ENCODE peak calls at places on chromosomes 5 and 9, in six cellular contexts. One of them, this sample, is unnamed.

GRCh38 chr5:88244686-88245085 is 24.0 kb downstream of the TMEM161B start:
- DNase-seq in cardiac fibroblast: no peak
- DNase-seq in foreskin fibroblast: no peak
- DNase-seq in ovary: no peak
- DNase-seq in fibroblast of pulmonary artery: no peak
- DNase-seq in AG04450: no peak
- DNase-seq in this sample: no peak

GRCh38 chr9:94586814-94587213 is 6.8 kb downstream of the FBP2 start:
- DNase-seq in cardiac fibroblast: peak
- DNase-seq in foreskin fibroblast: peak
- DNase-seq in ovary: no peak
- DNase-seq in fibroblast of pulmonary artery: peak
- DNase-seq in AG04450: no peak
- DNase-seq in this sample: peak

GRCh38 chr9:72864327-72864726 is 88.5 kb downstream of the ALDH1A1 start:
- DNase-seq in cardiac fibroblast: peak
- DNase-seq in foreskin fibroblast: no peak
- DNase-seq in ovary: no peak
- DNase-seq in fibroblast of pulmonary artery: no peak
- DNase-seq in AG04450: no peak
- DNase-seq in this sample: no peak

GRCh38 chr5:113039229-113039628 is 62.6 kb downstream of the DCP2 start:
- DNase-seq in cardiac fibroblast: no peak
- DNase-seq in foreskin fibroblast: no peak
- DNase-seq in ovary: no peak
- DNase-seq in fibroblast of pulmonary artery: no peak
- DNase-seq in AG04450: no peak
- DNase-seq in this sample: no peak

GRCh38 chr5:136720674-136721073 is 355.3 kb upstream of the TRPC7 start:
- DNase-seq in cardiac fibroblast: no peak
- DNase-seq in foreskin fibroblast: no peak
- DNase-seq in ovary: no peak
- DNase-seq in fibroblast of pulmonary artery: no peak
- DNase-seq in AG04450: no peak
- DNase-seq in this sample: no peak

GRCh38 chr9:94867281-94867841 is 140.9 kb downstream of the AOPEP start:
- DNase-seq in cardiac fibroblast: peak
- DNase-seq in foreskin fibroblast: peak
- DNase-seq in ovary: peak
- DNase-seq in fibroblast of pulmonary artery: peak
- DNase-seq in AG04450: peak
- DNase-seq in this sample: peak

GRCh38 chr5:154686490-154686889 is 68.7 kb upstream of the LARP1 start:
- DNase-seq in cardiac fibroblast: no peak
- DNase-seq in foreskin fibroblast: no peak
- DNase-seq in ovary: no peak
- DNase-seq in fibroblast of pulmonary artery: no peak
- DNase-seq in AG04450: no peak
- DNase-seq in this sample: no peak

GRCh38 chr5:113789769-113790168 is 276.3 kb downstream of the YTHDC2 start:
- DNase-seq in cardiac fibroblast: no peak
- DNase-seq in foreskin fibroblast: no peak
- DNase-seq in ovary: no peak
- DNase-seq in fibroblast of pulmonary artery: no peak
- DNase-seq in AG04450: no peak
- DNase-seq in this sample: no peak

GRCh38 chr5:78587775-78588291 is 60.7 kb downstream of the LHFPL2 start:
- DNase-seq in cardiac fibroblast: peak
- DNase-seq in foreskin fibroblast: peak
- DNase-seq in ovary: no peak
- DNase-seq in fibroblast of pulmonary artery: peak
- DNase-seq in AG04450: no peak
- DNase-seq in this sample: peak

DNA sequence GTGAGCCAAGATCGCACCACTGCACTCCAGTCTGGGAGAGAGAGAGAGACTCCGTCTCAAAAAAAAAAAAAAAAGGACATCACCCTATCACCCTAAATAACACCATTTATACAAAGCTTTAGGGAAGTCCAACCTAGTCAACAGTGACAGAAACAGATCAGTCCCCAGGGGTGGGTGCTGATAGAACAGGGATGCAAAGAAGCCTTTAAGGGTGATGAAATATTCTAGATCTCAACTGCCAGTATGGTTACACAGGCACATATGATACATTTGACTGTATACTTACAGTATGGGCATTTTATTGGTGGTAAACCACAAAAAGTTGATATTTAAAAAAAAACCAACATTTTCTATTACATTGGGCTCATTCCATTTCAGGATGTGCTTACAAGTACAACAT is 4.8 kb downstream of the RETREG1 start:
- DNase-seq in cardiac fibroblast: no peak
- DNase-seq in foreskin fibroblast: no peak
- DNase-seq in ovary: no peak
- DNase-seq in fibroblast of pulmonary artery: no peak
- DNase-seq in AG04450: no peak
- DNase-seq in this sample: no peak
- H3K4me3 ChIP-seq in cardiac fibroblast: no peak
- H3K4me3 ChIP-seq in foreskin fibroblast: no peak
- H3K4me3 ChIP-seq in ovary: no peak
- H3K4me3 ChIP-seq in fibroblast of pulmonary artery: no peak
- H3K4me3 ChIP-seq in AG04450: no peak
- H3K4me3 ChIP-seq in this sample: no peak

DNA sequence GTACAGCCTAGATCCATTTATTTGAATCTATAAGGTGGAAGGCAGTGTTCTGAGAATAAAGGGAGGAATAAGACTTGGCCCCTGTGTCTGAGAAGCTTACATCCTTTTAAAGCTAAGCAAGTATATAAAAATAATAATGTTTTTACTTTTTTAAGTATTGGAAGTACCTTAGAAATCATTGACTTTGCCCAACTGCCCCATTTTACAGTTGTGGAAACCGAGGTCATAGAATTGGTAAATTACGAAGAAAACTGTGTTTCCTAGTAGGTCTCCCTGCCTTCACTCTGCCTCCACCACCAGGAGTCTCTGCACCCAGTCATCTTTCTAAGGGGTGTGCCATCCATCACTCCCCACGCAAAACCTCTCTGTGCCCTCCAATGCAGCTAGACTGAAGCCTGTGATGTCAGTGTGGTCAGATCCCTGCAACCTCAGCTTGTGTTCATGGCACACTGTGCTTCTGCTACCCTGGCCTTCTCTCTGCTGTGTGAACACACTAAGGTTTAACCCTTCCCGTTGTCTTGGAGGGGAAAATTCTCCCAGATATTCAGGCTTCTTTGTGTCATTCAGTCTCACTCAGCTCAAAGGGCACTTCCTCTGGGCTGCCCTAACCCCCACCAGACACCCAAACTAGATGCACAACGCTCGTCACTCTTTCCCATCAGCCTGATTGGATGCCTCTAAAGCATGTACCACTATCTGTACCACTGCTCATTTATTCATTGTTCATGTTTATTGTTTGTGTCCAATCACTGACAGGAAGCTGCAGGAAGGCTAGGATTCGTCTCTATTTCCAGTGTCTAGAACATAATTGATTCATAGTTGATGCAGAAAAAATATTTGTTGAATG is 18.2 kb downstream of the ADRB2 start:
- DNase-seq in cardiac fibroblast: no peak
- DNase-seq in foreskin fibroblast: no peak
- DNase-seq in ovary: no peak
- DNase-seq in fibroblast of pulmonary artery: no peak
- DNase-seq in AG04450: no peak
- DNase-seq in this sample: no peak
- TF ChIP-seq CTCF in cardiac fibroblast: no peak
- TF ChIP-seq CTCF in foreskin fibroblast: peak
- TF ChIP-seq CTCF in ovary: no peak
- TF ChIP-seq CTCF in fibroblast of pulmonary artery: no peak
- TF ChIP-seq CTCF in AG04450: no peak
- TF ChIP-seq CTCF in this sample: no peak

GRCh38 chr9:122053056-122053455 is 40.1 kb downstream of the TTLL11 start:
- DNase-seq in cardiac fibroblast: no peak
- DNase-seq in foreskin fibroblast: no peak
- DNase-seq in ovary: no peak
- DNase-seq in fibroblast of pulmonary artery: no peak
- DNase-seq in AG04450: no peak
- DNase-seq in this sample: no peak
- H3K4me3 ChIP-seq in cardiac fibroblast: no peak
- H3K4me3 ChIP-seq in foreskin fibroblast: no peak
- H3K4me3 ChIP-seq in ovary: no peak
- H3K4me3 ChIP-seq in fibroblast of pulmonary artery: no peak
- H3K4me3 ChIP-seq in AG04450: no peak
- H3K4me3 ChIP-seq in this sample: no peak

GRCh38 chr9:130431536-130432303 is 13.0 kb upstream of the ASS1 start:
- DNase-seq in cardiac fibroblast: no peak
- DNase-seq in foreskin fibroblast: no peak
- DNase-seq in ovary: no peak
- DNase-seq in fibroblast of pulmonary artery: no peak
- DNase-seq in AG04450: no peak
- DNase-seq in this sample: no peak

GRCh38 chr9:130432796-130433167 is 12.0 kb upstream of the ASS1 start:
- DNase-seq in cardiac fibroblast: no peak
- DNase-seq in foreskin fibroblast: no peak
- DNase-seq in ovary: no peak
- DNase-seq in fibroblast of pulmonary artery: no peak
- DNase-seq in AG04450: no peak
- DNase-seq in this sample: no peak

GRCh38 chr9:130432362-130432761 is 12.4 kb upstream of the ASS1 start:
- DNase-seq in cardiac fibroblast: no peak
- DNase-seq in foreskin fibroblast: no peak
- DNase-seq in ovary: no peak
- DNase-seq in fibroblast of pulmonary artery: no peak
- DNase-seq in AG04450: no peak
- DNase-seq in this sample: no peak

GRCh38 chr9:130433947-130434262 is 10.9 kb upstream of the ASS1 start:
- DNase-seq in cardiac fibroblast: no peak
- DNase-seq in foreskin fibroblast: no peak
- DNase-seq in ovary: no peak
- DNase-seq in fibroblast of pulmonary artery: no peak
- DNase-seq in AG04450: no peak
- DNase-seq in this sample: no peak

GRCh38 chr9:130433168-130433946 is 11.4 kb upstream of the ASS1 start:
- DNase-seq in cardiac fibroblast: peak
- DNase-seq in foreskin fibroblast: no peak
- DNase-seq in ovary: peak
- DNase-seq in fibroblast of pulmonary artery: peak
- DNase-seq in AG04450: no peak
- DNase-seq in this sample: no peak
- TF ChIP-seq CTCF in cardiac fibroblast: peak
- TF ChIP-seq CTCF in foreskin fibroblast: peak
- TF ChIP-seq CTCF in ovary: peak
- TF ChIP-seq CTCF in fibroblast of pulmonary artery: no peak
- TF ChIP-seq CTCF in AG04450: peak
- TF ChIP-seq CTCF in this sample: peak

GRCh38 chr5:75051217-75051751 is 1.1 kb downstream of the GCNT4 start:
- DNase-seq in cardiac fibroblast: peak
- DNase-seq in foreskin fibroblast: no peak
- DNase-seq in ovary: no peak
- DNase-seq in fibroblast of pulmonary artery: no peak
- DNase-seq in AG04450: no peak
- DNase-seq in this sample: no peak
- H3K4me3 ChIP-seq in cardiac fibroblast: no peak
- H3K4me3 ChIP-seq in foreskin fibroblast: peak
- H3K4me3 ChIP-seq in ovary: no peak
- H3K4me3 ChIP-seq in fibroblast of pulmonary artery: no peak
- H3K4me3 ChIP-seq in AG04450: no peak
- H3K4me3 ChIP-seq in this sample: no peak

GRCh38 chr5:115489725-115490124 is 54.9 kb downstream of the FEM1C start:
- DNase-seq in cardiac fibroblast: no peak
- DNase-seq in foreskin fibroblast: no peak
- DNase-seq in ovary: no peak
- DNase-seq in fibroblast of pulmonary artery: no peak
- DNase-seq in AG04450: no peak
- DNase-seq in this sample: no peak
- TF ChIP-seq CTCF in cardiac fibroblast: no peak
- TF ChIP-seq CTCF in foreskin fibroblast: no peak
- TF ChIP-seq CTCF in ovary: no peak
- TF ChIP-seq CTCF in fibroblast of pulmonary artery: no peak
- TF ChIP-seq CTCF in AG04450: no peak
- TF ChIP-seq CTCF in this sample: no peak

DNA sequence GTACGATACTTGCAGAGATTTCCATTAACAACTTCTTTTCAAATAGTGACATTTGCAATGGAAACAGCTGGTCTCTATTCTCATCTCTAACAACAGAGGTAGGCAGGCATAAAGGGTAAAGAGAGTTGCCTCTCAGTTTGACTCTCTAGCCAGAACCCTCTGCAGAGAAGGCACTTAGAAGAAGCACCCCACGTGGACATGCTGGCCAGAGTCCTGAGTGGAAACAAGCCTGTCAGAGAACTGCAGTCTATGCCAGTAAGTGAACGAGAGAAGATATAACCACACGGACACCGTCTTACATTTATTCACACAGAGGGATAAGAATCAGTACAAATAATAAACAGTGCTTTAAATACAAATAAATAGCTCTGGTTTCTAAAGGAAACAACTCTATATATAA is 11.0 kb upstream of the LHX6 start:
- DNase-seq in cardiac fibroblast: no peak
- DNase-seq in foreskin fibroblast: no peak
- DNase-seq in ovary: no peak
- DNase-seq in fibroblast of pulmonary artery: no peak
- DNase-seq in AG04450: no peak
- DNase-seq in this sample: no peak
- H3K4me3 ChIP-seq in cardiac fibroblast: no peak
- H3K4me3 ChIP-seq in foreskin fibroblast: no peak
- H3K4me3 ChIP-seq in ovary: no peak
- H3K4me3 ChIP-seq in fibroblast of pulmonary artery: no peak
- H3K4me3 ChIP-seq in AG04450: no peak
- H3K4me3 ChIP-seq in this sample: no peak